ENCODE peak calls at places on chromosomes 4 and X, in nine cellular contexts. W is heart left ventricle; E is GM12865; N is activated CD8-positive, alpha-beta memory T cell treated with anti-CD3 and anti-CD28 coated beads, Interleukin-2, amount 50 U/mL, for 4 hours; M is activated naive CD8-positive, alpha-beta T cell treated with anti-CD3 and anti-CD28 coated beads for 36 hours; A is cerebellar cortex; Y is GM06990; I is activated gamma-delta T cell treated with anti-CD3 and anti-CD28 coated beads, Interleukin-2, amount 50 U/mL, for 16 hours; T is foreskin fibroblast. Q is an unnamed sample.

GRCh38 chrX:32514986-32515385 is 696.4 kb downstream of the DMD start:
- DNase-seq in W (no peak), E (peak), N (no peak), M (no peak), A (no peak), Y (no peak), I (no peak), T (no peak), Q (no peak)

GRCh38 chrX:72122621-72123275 is 9.0 kb downstream of the RTL5 start:
- DNase-seq in W (no peak), E (no peak), N (no peak), M (no peak), A (no peak), Y (no peak), I (no peak), T (no peak), Q (no peak)

GRCh38 chrX:45126158-45126557 is 74.5 kb downstream of the DIPK2B start:
- DNase-seq in W (no peak), E (no peak), N (no peak), M (no peak), A (no peak), Y (no peak), I (no peak), T (no peak), Q (no peak)

GRCh38 chr4:116016201-116016600 is 902.8 kb upstream of the NDST4 start:
- DNase-seq in W (no peak), E (peak), N (no peak), M (no peak), A (no peak), Y (no peak), I (no peak), T (no peak), Q (no peak)

GRCh38 chrX:136166221-136166855 is 19.0 kb downstream of the FHL1 start:
- DNase-seq in W (no peak), E (no peak), N (no peak), M (no peak), A (no peak), Y (no peak), I (no peak), T (peak), Q (no peak)

GRCh38 chr4:184316821-184317220 is 99.1 kb upstream of the ENPP6 start:
- DNase-seq in W (no peak), E (no peak), N (no peak), M (no peak), A (no peak), Y (no peak), I (no peak), T (no peak), Q (no peak)

GRCh38 chr4:165740911-165741310 is 132.1 kb upstream of the TLL1 start:
- DNase-seq in W (no peak), E (no peak), N (no peak), M (no peak), A (peak), Y (no peak), I (no peak), T (no peak), Q (no peak)

GRCh38 chr4:144399927-144400326 is 246.0 kb upstream of the HHIP start:
- DNase-seq in W (no peak), E (peak), N (no peak), M (no peak), A (no peak), Y (no peak), I (no peak), T (peak), Q (no peak)

GRCh38 chr4:148442830-148443549 is 776 bp upstream of the NR3C2 start:
- DNase-seq in W (no peak), E (no peak), N (no peak), M (no peak), A (peak), Y (no peak), I (no peak), T (peak), Q (peak)

GRCh38 chrX:44890247-44890646 is 17.3 kb downstream of the KDM6A start:
- DNase-seq in W (no peak), E (no peak), N (no peak), M (no peak), A (no peak), Y (no peak), I (no peak), T (no peak), Q (no peak)

GRCh38 chr4:137524642-137525384 is 7.5 kb downstream of the PCDH18 start:
- DNase-seq in W (no peak), E (no peak), N (no peak), M (no peak), A (no peak), Y (no peak), I (no peak), T (peak), Q (no peak)

GRCh38 chr4:121462660-121463261 is 81.9 kb upstream of the QRFPR start:
- DNase-seq in W (peak), E (peak), N (no peak), M (peak), A (peak), Y (peak), I (no peak), T (peak), Q (no peak)

GRCh38 chr4:16916719-16917337 is 18.4 kb upstream of the LDB2 start:
- DNase-seq in W (peak), E (peak), N (peak), M (peak), A (peak), Y (peak), I (peak), T (peak), Q (peak)

GRCh38 chr4:5460106-5460801 is 248.1 kb downstream of the EVC2 start:
- DNase-seq in W (no peak), E (peak), N (no peak), M (no peak), A (peak), Y (no peak), I (no peak), T (peak), Q (peak)

GRCh38 chr4:81445196-81445595 is 26.5 kb downstream of the RASGEF1B start:
- DNase-seq in W (no peak), E (no peak), N (no peak), M (no peak), A (no peak), Y (no peak), I (no peak), T (no peak), Q (no peak)